ENCODE peak calls at places on chromosomes 5 and 9, in five cellular contexts. T is fibroblast of lung, F is brain microvascular endothelial cell, W is mucosa of descending colon, V is EH. X is an unnamed sample.

GRCh38 chr5:77380636-77381035 is 111.5 kb downstream of the WDR41 start:
- DNase-seq in T (no peak), F (no peak), V (no peak), W (no peak), X (no peak)

GRCh38 chr9:35814106-35814840 is 569 bp downstream of the HINT2 start:
- DNase-seq in F (no peak), V (peak), T (peak), W (peak), X (no peak)

GRCh38 chr9:69086769-69087168 is 51.2 kb downstream of the FXN start:
- DNase-seq in F (no peak), W (no peak), V (no peak), T (no peak), X (no peak)

GRCh38 chr9:93952119-93952783 is 2.9 kb downstream of the BARX1 start:
- DNase-seq in W (no peak), F (no peak), V (no peak), T (no peak), X (no peak)

GRCh38 chr9:22169243-22169642 is 160.1 kb upstream of the CDKN2B start:
- DNase-seq in W (no peak), T (peak), F (peak), V (peak), X (no peak)

GRCh38 chr5:14305045-14305444 is 161.9 kb downstream of the TRIO start:
- DNase-seq in T (peak), W (no peak), F (peak), V (peak), X (no peak)

GRCh38 chr9:2745560-2746380 is 28.5 kb downstream of the KCNV2 start:
- DNase-seq in W (no peak), V (no peak), T (no peak), F (no peak), X (no peak)

GRCh38 chr9:129624168-129624759 is 1.7 kb upstream of the NTMT1 start:
- DNase-seq in F (peak), W (peak), T (no peak), V (peak), X (peak)

GRCh38 chr9:106557996-106558667 is 304.8 kb upstream of the ZNF462 start:
- DNase-seq in F (no peak), T (no peak), W (no peak), V (no peak), X (no peak)

GRCh38 chr5:180299526-180299925 is 7.6 kb upstream of the MAPK9 start:
- DNase-seq in F (no peak), V (no peak), W (no peak), T (no peak), X (no peak)

GRCh38 chr5:124494540-124495116 is 251.8 kb downstream of the ZNF608 start:
- DNase-seq in F (no peak), W (no peak), V (no peak), T (no peak), X (no peak)

GRCh38 chr9:4936823-4937222 is 48.2 kb upstream of the JAK2 start:
- DNase-seq in T (no peak), W (no peak), V (no peak), F (no peak), X (no peak)

GRCh38 chr5:132479073-132479811 is 11.3 kb downstream of the IRF1 start:
- DNase-seq in T (no peak), F (no peak), W (no peak), V (no peak), X (no peak)

GRCh38 chr9:134501266-134502181 is 140.1 kb upstream of the COL5A1 start:
- DNase-seq in V (no peak), W (no peak), F (no peak), T (peak), X (no peak)

GRCh38 chr9:84879631-84880030 is 210.1 kb downstream of the NTRK2 start:
- DNase-seq in F (no peak), W (no peak), V (no peak), T (no peak), X (no peak)

GRCh38 chr9:111366978-111367377 is 37.0 kb upstream of the OR2K2 start:
- DNase-seq in W (no peak), T (no peak), V (no peak), F (no peak), X (no peak)

GRCh38 chr5:112548246-112548982 is 129.3 kb upstream of the EPB41L4A start:
- DNase-seq in T (peak), V (peak), F (peak), W (no peak), X (no peak)

GRCh38 chr5:79487251-79487650 is 26.7 kb downstream of the HOMER1 start:
- DNase-seq in V (no peak), T (no peak), W (no peak), F (no peak), X (no peak)

GRCh38 chr5:176180339-176180738 is 57.9 kb upstream of the SIMC1 start:
- DNase-seq in T (peak), W (no peak), F (no peak), V (peak), X (no peak)

GRCh38 chr5:135106136-135106535 is 72.1 kb upstream of the PITX1 start:
- DNase-seq in T (no peak), V (no peak), W (no peak), F (no peak), X (no peak)

GRCh38 chr5:52693279-52693678 is 94.4 kb upstream of the ITGA1 start:
- DNase-seq in W (no peak), V (peak), T (peak), F (no peak), X (no peak)

GRCh38 chr9:80873861-80874260 is 815.5 kb downstream of the TLE1 start:
- DNase-seq in V (peak), W (no peak), F (no peak), T (peak), X (no peak)

GRCh38 chr5:66713998-66714397 is 117.8 kb downstream of the MAST4 start:
- DNase-seq in V (no peak), W (no peak), T (peak), F (peak), X (no peak)

GRCh38 chr9:79220246-79220645 is 351.5 kb upstream of the TLE4 start:
- DNase-seq in F (no peak), T (no peak), V (no peak), W (no peak), X (no peak)

GRCh38 chr5:118007262-118007661 is 981.1 kb downstream of the DTWD2 start:
- DNase-seq in W (no peak), T (no peak), V (no peak), F (no peak), X (no peak)

GRCh38 chr5:137412136-137412535 is 87.0 kb downstream of the SPOCK1 start:
- DNase-seq in W (no peak), F (no peak), V (no peak), T (no peak), X (no peak)

GRCh38 chr5:67395790-67396418 is 199.3 kb upstream of the CD180 start:
- DNase-seq in V (peak), F (no peak), T (no peak), W (no peak), X (no peak)

GRCh38 chr5:53416144-53416730 is 64.2 kb upstream of the FST start:
- DNase-seq in V (peak), T (no peak), F (no peak), W (no peak), X (no peak)

GRCh38 chr5:126003309-126003708 is 419.9 kb upstream of the GRAMD2B start:
- DNase-seq in W (no peak), V (peak), T (peak), F (peak), X (no peak)

GRCh38 chr9:99140685-99141314 is 35.9 kb downstream of the TGFBR1 start:
- DNase-seq in T (peak), W (no peak), F (peak), V (peak), X (no peak)

GRCh38 chr5:9622891-9623547 is 7.1 kb downstream of the TAS2R1 start:
- DNase-seq in F (peak), W (no peak), T (peak), V (peak), X (no peak)

GRCh38 chr9:122020398-122020797 is 72.7 kb downstream of the TTLL11 start:
- DNase-seq in W (no peak), T (peak), F (no peak), V (no peak), X (no peak)

GRCh38 chr9:98690686-98691085 is 18.0 kb downstream of the GABBR2 start:
- DNase-seq in V (no peak), F (no peak), T (no peak), W (no peak), X (no peak)

X was measured in activated B cell treated with CpG ODN at 0.5 μM for 24 hours.